ENCODE peak calls at places on chromosome 14, in nine cellular contexts. D is activated naive CD8-positive, alpha-beta T cell treated with anti-CD3 and anti-CD28 coated beads, Interleukin-2, amount 50 U/mL, for 24 hours; K is naive thymus-derived CD8-positive, alpha-beta T cell; J is right cardiac atrium; F is fibroblast of mammary gland; W is M059J; V is activated CD4-positive, alpha-beta T cell treated with anti-CD3 and anti-CD28 coated beads for 36 hours; Z is amniotic stem cell; A is tibial artery. I is an unnamed sample.

GRCh38 chr14:32938719-32939253 is at the start of gene NPAS3:
- DNase-seq in D (no peak), K (no peak), J (peak), F (no peak), W (peak), V (peak), Z (no peak), A (peak), I (no peak)

GRCh38 chr14:30125322-30125944 is 197.8 kb upstream of the PRKD1 start:
- DNase-seq in D (no peak), K (no peak), J (no peak), F (no peak), W (peak), V (no peak), Z (peak), A (no peak), I (no peak)

GRCh38 chr14:102185360-102185759 is 45.7 kb downstream of the WDR20 start:
- DNase-seq in D (no peak), K (no peak), J (no peak), F (no peak), W (no peak), V (no peak), Z (no peak), A (no peak), I (no peak)

GRCh38 chr14:53310412-53310811 is 157.3 kb upstream of the DDHD1 start:
- DNase-seq in D (no peak), K (no peak), J (no peak), F (no peak), W (no peak), V (no peak), Z (no peak), A (no peak), I (no peak)

GRCh38 chr14:104865631-104866441 is 768 bp downstream of the CEP170B start:
- DNase-seq in D (peak), K (no peak), J (peak), F (peak), W (peak), V (peak), Z (peak), A (peak), I (peak)

GRCh38 chr14:38254565-38255407 is 1.1 kb downstream of the CLEC14A start:
- DNase-seq in D (no peak), K (no peak), J (peak), F (no peak), W (no peak), V (no peak), Z (no peak), A (no peak), I (no peak)

GRCh38 chr14:78005325-78005724 is 164.8 kb upstream of the NRXN3 start:
- DNase-seq in D (no peak), K (no peak), J (no peak), F (peak), W (peak), V (no peak), Z (no peak), A (no peak), I (no peak)

GRCh38 chr14:104226421-104227385 is 88.3 kb downstream of the KIF26A start:
- DNase-seq in D (no peak), K (no peak), J (peak), F (no peak), W (no peak), V (no peak), Z (no peak), A (no peak), I (no peak)

GRCh38 chr14:22748188-22748587 is 18.3 kb upstream of the OXA1L start:
- DNase-seq in D (no peak), K (no peak), J (no peak), F (no peak), W (no peak), V (no peak), Z (no peak), A (no peak), I (no peak)

GRCh38 chr14:93458234-93458633 is 27.5 kb downstream of the UNC79 start:
- DNase-seq in D (no peak), K (no peak), J (no peak), F (no peak), W (no peak), V (no peak), Z (no peak), A (no peak), I (no peak)

GRCh38 chr14:29757711-29758233 is 169.9 kb downstream of the PRKD1 start:
- DNase-seq in D (no peak), K (no peak), J (no peak), F (no peak), W (no peak), V (no peak), Z (no peak), A (no peak), I (no peak)